ENCODE peak calls at places on chromosomes 12 and 14, in four cellular contexts. C is NCI-H1105, Y is LHCN-M2, B is Calu3. P is an unnamed sample.

GRCh38 chr12:116069943-116070342 is 207.6 kb downstream of the MED13L start:
- DNase-seq in C (no peak), B (no peak), Y (no peak), P (no peak)

GRCh38 chr14:72024043-72024407 is 91.8 kb downstream of the RGS6 start:
- DNase-seq in C (no peak), B (peak), Y (peak), P (no peak)

GRCh38 chr14:67405771-67406170 is 6.2 kb downstream of the PLEK2 start:
- DNase-seq in B (no peak), C (no peak), Y (no peak), P (peak)

GRCh38 chr14:69850736-69851112 is 28.5 kb upstream of the SMOC1 start:
- DNase-seq in B (no peak), C (no peak), Y (no peak), P (no peak)

GRCh38 chr12:129847063-129847462 is 56.8 kb downstream of the TMEM132D start:
- DNase-seq in B (no peak), C (no peak), Y (no peak), P (no peak)

GRCh38 chr12:20183563-20183962 is 184.8 kb upstream of the PDE3A start:
- DNase-seq in B (no peak), C (no peak), Y (no peak), P (no peak)

GRCh38 chr12:7994731-7995205 is 37.7 kb upstream of the FOXJ2 start:
- DNase-seq in C (no peak), B (no peak), Y (peak), P (no peak)

GRCh38 chr12:60144395-60144794 is 548.6 kb downstream of the SLC16A7 start:
- DNase-seq in B (no peak), Y (no peak), C (no peak), P (no peak)

GRCh38 chr12:111467092-111467861 is 61.6 kb downstream of the SH2B3 start:
- DNase-seq in C (no peak), Y (no peak), B (no peak), P (no peak)

GRCh38 chr12:47458273-47458672 is 247.6 kb downstream of the RPAP3 start:
- DNase-seq in C (no peak), Y (no peak), B (peak), P (no peak)

GRCh38 chr12:116278259-116278595 is 734 bp upstream of the MED13L start:
- DNase-seq in Y (no peak), C (no peak), B (no peak), P (no peak)

GRCh38 chr12:53328043-53328435 is 6.6 kb upstream of the AAAS start:
- DNase-seq in B (no peak), Y (no peak), C (no peak), P (no peak)

GRCh38 chr12:95515197-95515596 is 36.1 kb downstream of the USP44 start:
- DNase-seq in C (no peak), B (no peak), Y (no peak), P (no peak)

GRCh38 chr14:31090872-31091764 is 64.9 kb upstream of the STRN3 start:
- DNase-seq in Y (peak), C (peak), B (peak), P (no peak)

GRCh38 chr12:101785671-101786070 is 45.1 kb downstream of the GNPTAB start:
- DNase-seq in B (no peak), Y (no peak), C (no peak), P (no peak)

GRCh38 chr14:96309128-96309906 is 53.3 kb downstream of the BDKRB1 start:
- DNase-seq in B (peak), Y (no peak), C (no peak), P (no peak)

GRCh38 chr14:93984987-93985410 is 8.6 kb upstream of the ASB2 start:
- DNase-seq in B (peak), C (no peak), Y (peak), P (no peak)

GRCh38 chr14:23548351-23549318 is 2.9 kb downstream of the ZFHX2 start:
- DNase-seq in Y (no peak), C (no peak), B (no peak), P (no peak)

GRCh38 chr12:45988259-45988658 is 2.1 kb downstream of the SCAF11 start:
- DNase-seq in B (no peak), Y (peak), C (no peak), P (no peak)

GRCh38 chr12:28974166-28974565 is 174.9 kb upstream of the FAR2 start:
- DNase-seq in Y (no peak), B (no peak), C (no peak), P (no peak)

GRCh38 chr12:13000935-13001724 is 1.1 kb upstream of the HEBP1 start:
- DNase-seq in B (peak), Y (peak), C (peak), P (peak)

GRCh38 chr12:89966495-89967240 is 258.0 kb upstream of the ATP2B1 start:
- DNase-seq in B (no peak), C (no peak), Y (no peak), P (no peak)

GRCh38 chr14:75280448-75280830 is 1.8 kb downstream of the FOS start:
- DNase-seq in Y (no peak), B (no peak), C (no peak), P (no peak)